ENCODE peak calls at places on chromosomes 5 and 9, in five cellular contexts. H, Z, K, S and J are unnamed samples.

GRCh38 chr5:138975098-138975847 is 100.1 kb upstream of the LRRTM2 start:
- DNase-seq in H (peak; percentile 84), Z (peak; percentile 92), K (peak; percentile 47), S (peak; percentile 87), J (peak; percentile 66)

GRCh38 chr5:126527892-126528291 is 67.1 kb downstream of the ALDH7A1 start:
- DNase-seq in H (peak; percentile 98), Z (no peak), K (no peak), S (peak; percentile 36), J (no peak)

GRCh38 chr5:16712600-16712999 is 95.8 kb upstream of the RETREG1 start:
- DNase-seq in H (peak; percentile 14), Z (no peak), K (no peak), S (no peak), J (no peak)

GRCh38 chr9:38149647-38150046 is 80.6 kb upstream of the SHB start:
- DNase-seq in H (no peak), Z (no peak), K (no peak), S (peak; percentile 32), J (no peak)

GRCh38 chr5:104186100-104186499 is 623.5 kb upstream of the NUDT12 start:
- DNase-seq in H (no peak), Z (no peak), K (no peak), S (peak; percentile 6), J (no peak)

GRCh38 chr9:14027114-14027812 is 286.7 kb downstream of the NFIB start:
- DNase-seq in H (no peak), Z (peak; percentile 28), K (peak; percentile 67), S (peak; percentile 66), J (peak; percentile 86)

GRCh38 chr5:2205596-2205995 is 322.9 kb upstream of the IRX4 start:
- DNase-seq in H (no peak), Z (no peak), K (no peak), S (no peak), J (no peak)

GRCh38 chr9:123772967-123773366 is 157.0 kb downstream of the DENND1A start:
- DNase-seq in H (no peak), Z (no peak), K (no peak), S (no peak), J (no peak)

GRCh38 chr9:114299286-114300152 is 23.4 kb upstream of the ORM1 start:
- DNase-seq in H (no peak), Z (no peak), K (no peak), S (no peak), J (no peak)

GRCh38 chr5:72517961-72518690 is 10.9 kb upstream of the ZNF366 start:
- DNase-seq in H (no peak), Z (no peak), K (peak; percentile 68), S (no peak), J (peak; percentile 36)

GRCh38 chr5:148760945-148761638 is 65.3 kb upstream of the ADRB2 start:
- DNase-seq in H (no peak), Z (no peak), K (no peak), S (no peak), J (no peak)

GRCh38 chr9:38000735-38001134 is 68.3 kb downstream of the SHB start:
- DNase-seq in H (no peak), Z (no peak), K (no peak), S (no peak), J (no peak)

GRCh38 chr9:128033609-128034008 is 33.5 kb downstream of the NAIF1 start:
- DNase-seq in H (no peak), Z (no peak), K (no peak), S (no peak), J (no peak)

GRCh38 chr9:132200706-132201105 is 38.8 kb downstream of the NTNG2 start:
- DNase-seq in H (no peak), Z (no peak), K (no peak), S (no peak), J (no peak)

GRCh38 chr5:42586625-42587024 is 163.4 kb downstream of the GHR start:
- DNase-seq in H (no peak), Z (peak; percentile 46), K (peak; percentile 74), S (no peak), J (no peak)